ENCODE peak calls at places on chromosomes 12 and 14, in five cellular contexts. F is BJ, H is AG20443, R is H54, U is EH. V is an unnamed sample.
A peak's percentile ranks its signal among the peaks of the same experiment; 100 is the strongest.

GRCh38 chr12:46950116-46950515 is 124.3 kb upstream of the SLC38A4 start:
- DNase-seq in R (no peak), U (peak; percentile 85), H (no peak), F (no peak), V (no peak)

GRCh38 chr12:124764451-124764850 is 99.2 kb downstream of the SCARB1 start:
- DNase-seq in U (peak; percentile 68), R (no peak), H (peak; percentile 49), F (no peak), V (no peak)

GRCh38 chr14:54643696-54644176 is 76.8 kb downstream of the SAMD4A start:
- DNase-seq in H (no peak), F (no peak), R (no peak), U (no peak), V (no peak)

GRCh38 chr12:54282949-54283593 is 2.5 kb downstream of the HNRNPA1 start:
- DNase-seq in F (no peak), U (no peak), H (no peak), R (no peak), V (no peak)

GRCh38 chr12:59570134-59570533 is 25.7 kb upstream of the SLC16A7 start:
- DNase-seq in H (no peak), R (no peak), U (peak; percentile 40), F (no peak), V (no peak)

GRCh38 chr14:105084741-105085571 is 19.7 kb upstream of the GPR132 start:
- DNase-seq in U (no peak), H (no peak), F (no peak), R (no peak), V (no peak)

GRCh38 chr14:86777950-86778602 is 1214.9 kb downstream of the GALC start:
- DNase-seq in R (no peak), H (peak; percentile 11), U (peak; percentile 85), F (peak; percentile 68), V (no peak)

GRCh38 chr14:105894978-105895881 is 368.8 kb downstream of the TMEM121 start:
- DNase-seq in H (no peak), U (no peak), F (no peak), R (no peak), V (no peak)

GRCh38 chr12:12715459-12716150 is 1.6 kb upstream of the CDKN1B start:
- DNase-seq in F (no peak), U (no peak), R (no peak), H (no peak), V (no peak)

GRCh38 chr14:102088012-102088792 is 1.4 kb upstream of the HSP90AA1 start:
- DNase-seq in F (no peak), R (no peak), H (peak; percentile 46), U (peak; percentile 28), V (no peak)

GRCh38 chr12:25458047-25458552 is 95.0 kb downstream of the LMNTD1 start:
- DNase-seq in U (peak; percentile 99), H (peak; percentile 81), F (peak; percentile 87), R (peak; percentile 58), V (peak; percentile 94)

GRCh38 chr14:105508601-105509000 is 17.6 kb downstream of the TEDC1 start:
- DNase-seq in R (no peak), H (no peak), U (no peak), F (no peak), V (no peak)

GRCh38 chr12:131452444-131452860 is 258.4 kb upstream of the SFSWAP start:
- DNase-seq in F (no peak), U (no peak), H (no peak), R (no peak), V (no peak)

GRCh38 chr14:58677525-58677924 is 39.8 kb downstream of the DACT1 start:
- DNase-seq in R (no peak), H (no peak), F (no peak), U (no peak), V (no peak)

GRCh38 chr12:29164477-29165163 is 15.5 kb downstream of the FAR2 start:
- DNase-seq in R (peak; percentile 55), H (peak; percentile 47), U (peak; percentile 77), F (peak; percentile 57), V (no peak)

GRCh38 chr12:94535614-94535932 is 75.9 kb upstream of the CEP83 start:
- DNase-seq in U (no peak), R (no peak), H (no peak), F (no peak), V (no peak)

GRCh38 chr14:35387209-35387608 is 17.3 kb downstream of the NFKBIA start:
- DNase-seq in F (no peak), H (no peak), R (no peak), U (no peak), V (no peak)

GRCh38 chr12:67091204-67091603 is 178.0 kb upstream of the CAND1 start:
- DNase-seq in F (no peak), H (no peak), U (no peak), R (no peak), V (no peak)

GRCh38 chr12:50231346-50231745 is 52.0 kb downstream of the LIMA1 start:
- DNase-seq in R (no peak), H (no peak), U (no peak), F (no peak), V (no peak)

GRCh38 chr14:52079239-52079956 is 10.5 kb upstream of the NID2 start:
- DNase-seq in R (no peak), F (no peak), H (no peak), U (peak; percentile 85), V (no peak)

GRCh38 chr12:131089526-131090253 is 136.0 kb downstream of the ADGRD1 start:
- DNase-seq in F (no peak), H (no peak), R (no peak), U (no peak), V (no peak)

GRCh38 chr12:95756362-95756761 is 34.2 kb downstream of the NTN4 start:
- DNase-seq in H (no peak), R (no peak), U (no peak), F (no peak), V (no peak)

GRCh38 chr12:113852695-113853490 is 113.2 kb downstream of the RBM19 start:
- DNase-seq in R (no peak), U (no peak), F (no peak), H (no peak), V (no peak)

GRCh38 chr14:49966304-49966809 is 73.5 kb downstream of the ARF6 start:
- DNase-seq in U (peak; percentile 48), F (no peak), R (no peak), H (peak; percentile 70), V (no peak)

GRCh38 chr14:72559227-72559626 is 334.7 kb downstream of the DPF3 start:
- DNase-seq in F (no peak), U (peak; percentile 12), H (peak; percentile 36), R (peak; percentile 55), V (no peak)

GRCh38 chr12:57011438-57012424 is 4.6 kb downstream of the TAC3 start:
- DNase-seq in U (no peak), F (no peak), R (no peak), H (no peak), V (no peak)

GRCh38 chr12:2745655-2746054 is 49.1 kb upstream of the FKBP4 start:
- DNase-seq in R (no peak), U (peak; percentile 75), H (no peak), F (no peak), V (no peak)

GRCh38 chr14:61326847-61327246 is 5.5 kb downstream of the PRKCH start:
- DNase-seq in F (no peak), U (no peak), H (no peak), R (no peak), V (no peak)

GRCh38 chr12:71685312-71685906 is 473 bp upstream of the TMEM19 start:
- DNase-seq in U (no peak), H (no peak), R (no peak), F (no peak), V (no peak)

GRCh38 chr12:8445731-8446130 is 10.0 kb upstream of the CLEC6A start:
- DNase-seq in R (no peak), H (no peak), U (no peak), F (no peak), V (no peak)

GRCh38 chr12:119229837-119230236 is 51.1 kb downstream of the HSPB8 start:
- DNase-seq in H (peak; percentile 40), U (peak; percentile 35), F (no peak), R (peak; percentile 44), V (no peak)

GRCh38 chr12:122995503-122996187 is 15.2 kb downstream of the ARL6IP4 start:
- DNase-seq in F (no peak), U (no peak), H (no peak), R (no peak), V (no peak)

GRCh38 chr12:7069386-7069785 is 8.9 kb downstream of the C1S start:
- DNase-seq in H (no peak), F (no peak), R (no peak), U (no peak), V (no peak)

GRCh38 chr12:95117178-95117599 is 43.8 kb upstream of the NR2C1 start:
- DNase-seq in H (peak; percentile 62), U (peak; percentile 83), R (no peak), F (no peak), V (no peak)

GRCh38 chr14:77026930-77027537 is 1.5 kb downstream of the IRF2BPL start:
- DNase-seq in U (peak; percentile 58), H (peak; percentile 58), F (no peak), R (no peak), V (no peak)

GRCh38 chr12:104536841-104537240 is 80.1 kb downstream of the CHST11 start:
- DNase-seq in U (no peak), R (no peak), F (no peak), H (no peak), V (no peak)

GRCh38 chr12:23536293-23536692 is 413.2 kb downstream of the SOX5 start:
- DNase-seq in H (no peak), R (no peak), F (no peak), U (no peak), V (no peak)